ENCODE peak calls at places on chromosomes 13 and 19, in five cellular contexts. I, X, P, Z and Q are unnamed samples.

GRCh38 chr19:45136507-45137178 is 24.1 kb downstream of the NKPD1 start:
- DNase-seq in I (no peak), X (no peak), P (no peak), Z (no peak), Q (no peak)

GRCh38 chr13:39326471-39326870 is 276.5 kb downstream of the LHFPL6 start:
- DNase-seq in I (no peak), X (no peak), P (peak; percentile 36), Z (no peak), Q (no peak)

GRCh38 chr13:49791214-49791752 is 1.2 kb downstream of the KPNA3 start:
- DNase-seq in I (no peak), X (no peak), P (no peak), Z (no peak), Q (no peak)

GRCh38 chr13:20553309-20553708 is 13.6 kb upstream of the IFT88 start:
- DNase-seq in I (no peak), X (peak; percentile 88), P (no peak), Z (no peak), Q (peak; percentile 70)

GRCh38 chr13:51584731-51585191 is 499 bp downstream of the WDFY2 start:
- DNase-seq in I (no peak), X (peak; percentile 31), P (peak; percentile 46), Z (peak; percentile 49), Q (peak; percentile 34)

GRCh38 chr19:55080121-55080914 is 4.6 kb downstream of the EPS8L1 start:
- DNase-seq in I (no peak), X (no peak), P (peak; percentile 56), Z (peak; percentile 39), Q (peak; percentile 88)

GRCh38 chr19:11435833-11436313 is 438 bp downstream of the PRKCSH start:
- DNase-seq in I (no peak), X (no peak), P (no peak), Z (no peak), Q (no peak)

GRCh38 chr19:50162988-50163387 is at the start of gene IZUMO2:
- DNase-seq in I (no peak), X (no peak), P (no peak), Z (no peak), Q (no peak)

GRCh38 chr13:111431241-111431640 is 110.8 kb downstream of the TEX29 start:
- DNase-seq in I (no peak), X (no peak), P (no peak), Z (no peak), Q (no peak)

GRCh38 chr13:75312884-75313520 is 169.0 kb downstream of the TBC1D4 start:
- DNase-seq in I (no peak), X (no peak), P (no peak), Z (no peak), Q (no peak)

GRCh38 chr19:1035998-1036621 is 3.8 kb upstream of the ABCA7 start:
- DNase-seq in I (no peak), X (no peak), P (no peak), Z (no peak), Q (no peak)

GRCh38 chr13:79386125-79386822 is 19.8 kb downstream of the RBM26 start:
- DNase-seq in I (no peak), X (no peak), P (no peak), Z (peak; percentile 1), Q (no peak)

GRCh38 chr19:5293607-5294089 is 47.0 kb downstream of the PTPRS start:
- DNase-seq in I (no peak), X (peak; percentile 30), P (no peak), Z (no peak), Q (peak; percentile 28)

GRCh38 chr19:1790054-1790762 is 21.9 kb downstream of the ATP8B3 start:
- DNase-seq in I (no peak), X (no peak), P (no peak), Z (no peak), Q (no peak)

GRCh38 chr19:33294058-33294798 is 8.1 kb downstream of the CEBPA start:
- DNase-seq in I (no peak), X (no peak), P (no peak), Z (no peak), Q (no peak)

GRCh38 chr19:43619262-43620060 is at the start of gene ZNF428:
- DNase-seq in I (peak; percentile 10), X (peak; percentile 96), P (peak; percentile 85), Z (peak; percentile 75), Q (peak; percentile 93)

GRCh38 chr19:16600824-16601223 is 27.2 kb downstream of the MED26 start:
- DNase-seq in I (no peak), X (no peak), P (no peak), Z (no peak), Q (no peak)

GRCh38 chr13:64672751-64673150 is 2557.4 kb downstream of the PCDH9 start:
- DNase-seq in I (no peak), X (no peak), P (no peak), Z (no peak), Q (no peak)

GRCh38 chr19:6528544-6529121 is 2.2 kb upstream of the TNFSF9 start:
- DNase-seq in I (no peak), X (peak; percentile 67), P (peak; percentile 67), Z (no peak), Q (peak; percentile 45)

GRCh38 chr13:76474356-76474755 is 411.8 kb downstream of the KCTD12 start:
- DNase-seq in I (no peak), X (no peak), P (no peak), Z (no peak), Q (no peak)

GRCh38 chr13:46116653-46117502 is 12.0 kb upstream of the CPB2 start:
- DNase-seq in I (no peak), X (no peak), P (no peak), Z (no peak), Q (no peak)

GRCh38 chr19:32599258-32599657 is 18.3 kb downstream of the PDCD5 start:
- DNase-seq in I (no peak), X (no peak), P (no peak), Z (no peak), Q (no peak)

GRCh38 chr19:36136975-36137686 is 2.7 kb upstream of the CAPNS1 start:
- DNase-seq in I (no peak), X (no peak), P (peak; percentile 63), Z (no peak), Q (no peak)

GRCh38 chr13:23570099-23570926 is at the start of gene TNFRSF19:
- DNase-seq in I (no peak), X (peak; percentile 24), P (peak; percentile 76), Z (no peak), Q (no peak)

GRCh38 chr19:1862424-1863307 is 713 bp downstream of the KLF16 start:
- DNase-seq in I (no peak), X (no peak), P (no peak), Z (no peak), Q (no peak)

GRCh38 chr13:41603917-41604316 is 146.6 kb downstream of the RGCC start:
- DNase-seq in I (no peak), X (no peak), P (no peak), Z (no peak), Q (no peak)

GRCh38 chr19:30909216-30909615 is 440.0 kb downstream of the TSHZ3 start:
- DNase-seq in I (no peak), X (no peak), P (no peak), Z (no peak), Q (no peak)

GRCh38 chr13:100088282-100088647 is 628 bp upstream of the PCCA start:
- DNase-seq in I (no peak), X (no peak), P (no peak), Z (no peak), Q (no peak)

GRCh38 chr13:86960876-86961275 is 710.3 kb upstream of the SLITRK5 start:
- DNase-seq in I (peak; percentile 41), X (no peak), P (no peak), Z (no peak), Q (no peak)

GRCh38 chr13:104086759-104087158 is 1020.5 kb upstream of the SLC10A2 start:
- DNase-seq in I (no peak), X (no peak), P (no peak), Z (no peak), Q (no peak)

GRCh38 chr19:29858000-29858596 is 46.3 kb downstream of the CCNE1 start:
- DNase-seq in I (no peak), X (no peak), P (no peak), Z (no peak), Q (no peak)

GRCh38 chr13:53340505-53341143 is 312.0 kb downstream of the OLFM4 start:
- DNase-seq in I (no peak), X (no peak), P (no peak), Z (no peak), Q (no peak)

GRCh38 chr13:42696191-42696590 is 85.2 kb upstream of the FAM216B start:
- DNase-seq in I (no peak), X (no peak), P (no peak), Z (no peak), Q (no peak)

GRCh38 chr13:94416454-94417080 is 62.9 kb downstream of the DCT start:
- DNase-seq in I (no peak), X (no peak), P (no peak), Z (no peak), Q (no peak)